ENCODE peak calls at places on chromosomes 4 and X, in seven cellular contexts. One of them, this sample, is unnamed.

GRCh38 chr4:88737304-88738015 is 39.8 kb upstream of the NAP1L5 start:
- DNase-seq in natural killer cell: no peak
- DNase-seq in left ventricle myocardium inferior: no peak
- DNase-seq in SJSA1: no peak
- DNase-seq in GM23248: no peak
- DNase-seq in activated CD4-positive, alpha-beta T cell treated with anti-CD3 and anti-CD28 coated beads for 48 hours: peak
- DNase-seq in HTR-8/SVneo: peak
- DNase-seq in this sample: peak

GRCh38 chr4:167000141-167000852 is 234.0 kb downstream of the SPOCK3 start:
- DNase-seq in natural killer cell: no peak
- DNase-seq in left ventricle myocardium inferior: no peak
- DNase-seq in SJSA1: no peak
- DNase-seq in GM23248: no peak
- DNase-seq in activated CD4-positive, alpha-beta T cell treated with anti-CD3 and anti-CD28 coated beads for 48 hours: no peak
- DNase-seq in HTR-8/SVneo: peak
- DNase-seq in this sample: no peak

GRCh38 chrX:38232287-38232686 is 11.6 kb upstream of the SRPX start:
- DNase-seq in natural killer cell: no peak
- DNase-seq in left ventricle myocardium inferior: no peak
- DNase-seq in SJSA1: no peak
- DNase-seq in GM23248: peak
- DNase-seq in activated CD4-positive, alpha-beta T cell treated with anti-CD3 and anti-CD28 coated beads for 48 hours: no peak
- DNase-seq in HTR-8/SVneo: no peak
- DNase-seq in this sample: peak

GRCh38 chr4:42397635-42398447 is 553 bp downstream of the SHISA3 start:
- DNase-seq in natural killer cell: no peak
- DNase-seq in left ventricle myocardium inferior: peak
- DNase-seq in SJSA1: no peak
- DNase-seq in GM23248: peak
- DNase-seq in activated CD4-positive, alpha-beta T cell treated with anti-CD3 and anti-CD28 coated beads for 48 hours: peak
- DNase-seq in HTR-8/SVneo: peak
- DNase-seq in this sample: no peak

GRCh38 chrX:96650023-96650422 is 34.6 kb upstream of the DIAPH2 start:
- DNase-seq in natural killer cell: no peak
- DNase-seq in left ventricle myocardium inferior: no peak
- DNase-seq in SJSA1: no peak
- DNase-seq in GM23248: no peak
- DNase-seq in activated CD4-positive, alpha-beta T cell treated with anti-CD3 and anti-CD28 coated beads for 48 hours: no peak
- DNase-seq in HTR-8/SVneo: no peak
- DNase-seq in this sample: no peak

GRCh38 chr4:186624951-186625350 is 69.6 kb upstream of the MTNR1A start:
- DNase-seq in natural killer cell: no peak
- DNase-seq in left ventricle myocardium inferior: no peak
- DNase-seq in SJSA1: no peak
- DNase-seq in GM23248: peak
- DNase-seq in activated CD4-positive, alpha-beta T cell treated with anti-CD3 and anti-CD28 coated beads for 48 hours: no peak
- DNase-seq in HTR-8/SVneo: peak
- DNase-seq in this sample: peak

GRCh38 chrX:153348421-153348820 is 14.5 kb downstream of the ZNF275 start:
- DNase-seq in natural killer cell: no peak
- DNase-seq in left ventricle myocardium inferior: no peak
- DNase-seq in SJSA1: no peak
- DNase-seq in GM23248: no peak
- DNase-seq in activated CD4-positive, alpha-beta T cell treated with anti-CD3 and anti-CD28 coated beads for 48 hours: no peak
- DNase-seq in HTR-8/SVneo: no peak
- DNase-seq in this sample: no peak

GRCh38 chrX:110409925-110410324 is 51.3 kb downstream of the RTL9 start:
- DNase-seq in natural killer cell: no peak
- DNase-seq in left ventricle myocardium inferior: no peak
- DNase-seq in SJSA1: no peak
- DNase-seq in GM23248: peak
- DNase-seq in activated CD4-positive, alpha-beta T cell treated with anti-CD3 and anti-CD28 coated beads for 48 hours: peak
- DNase-seq in HTR-8/SVneo: no peak
- DNase-seq in this sample: peak

GRCh38 chr4:183729430-183730328 is 70.6 kb downstream of the TRAPPC11 start:
- DNase-seq in natural killer cell: no peak
- DNase-seq in left ventricle myocardium inferior: no peak
- DNase-seq in SJSA1: peak
- DNase-seq in GM23248: peak
- DNase-seq in activated CD4-positive, alpha-beta T cell treated with anti-CD3 and anti-CD28 coated beads for 48 hours: no peak
- DNase-seq in HTR-8/SVneo: no peak
- DNase-seq in this sample: peak

GRCh38 chr4:88195666-88196365 is 37.4 kb upstream of the ABCG2 start:
- DNase-seq in natural killer cell: no peak
- DNase-seq in left ventricle myocardium inferior: no peak
- DNase-seq in SJSA1: no peak
- DNase-seq in GM23248: no peak
- DNase-seq in activated CD4-positive, alpha-beta T cell treated with anti-CD3 and anti-CD28 coated beads for 48 hours: no peak
- DNase-seq in HTR-8/SVneo: no peak
- DNase-seq in this sample: no peak

GRCh38 chr4:60201052-60201673 is 999.0 kb upstream of the ADGRL3 start:
- DNase-seq in natural killer cell: no peak
- DNase-seq in left ventricle myocardium inferior: no peak
- DNase-seq in SJSA1: peak
- DNase-seq in GM23248: peak
- DNase-seq in activated CD4-positive, alpha-beta T cell treated with anti-CD3 and anti-CD28 coated beads for 48 hours: peak
- DNase-seq in HTR-8/SVneo: peak
- DNase-seq in this sample: peak

GRCh38 chr4:151744614-151745013 is 16.2 kb downstream of the GATB start:
- DNase-seq in natural killer cell: no peak
- DNase-seq in left ventricle myocardium inferior: no peak
- DNase-seq in SJSA1: peak
- DNase-seq in GM23248: peak
- DNase-seq in activated CD4-positive, alpha-beta T cell treated with anti-CD3 and anti-CD28 coated beads for 48 hours: no peak
- DNase-seq in HTR-8/SVneo: peak
- DNase-seq in this sample: peak

GRCh38 chrX:117196481-117196880 is 733.7 kb upstream of the CT83 start:
- DNase-seq in natural killer cell: no peak
- DNase-seq in left ventricle myocardium inferior: no peak
- DNase-seq in SJSA1: no peak
- DNase-seq in GM23248: no peak
- DNase-seq in activated CD4-positive, alpha-beta T cell treated with anti-CD3 and anti-CD28 coated beads for 48 hours: no peak
- DNase-seq in HTR-8/SVneo: no peak
- DNase-seq in this sample: no peak

GRCh38 chrX:69153060-69153730 is 12.1 kb downstream of the PJA1 start:
- DNase-seq in natural killer cell: no peak
- DNase-seq in left ventricle myocardium inferior: no peak
- DNase-seq in SJSA1: no peak
- DNase-seq in GM23248: no peak
- DNase-seq in activated CD4-positive, alpha-beta T cell treated with anti-CD3 and anti-CD28 coated beads for 48 hours: no peak
- DNase-seq in HTR-8/SVneo: no peak
- DNase-seq in this sample: no peak

GRCh38 chrX:150459168-150459567 is 96.1 kb downstream of the MAMLD1 start:
- DNase-seq in natural killer cell: no peak
- DNase-seq in left ventricle myocardium inferior: no peak
- DNase-seq in SJSA1: no peak
- DNase-seq in GM23248: no peak
- DNase-seq in activated CD4-positive, alpha-beta T cell treated with anti-CD3 and anti-CD28 coated beads for 48 hours: no peak
- DNase-seq in HTR-8/SVneo: no peak
- DNase-seq in this sample: no peak

This sample was measured in myocyte.